ENCODE peak calls at places on chromosomes 1 and 21, in four cellular contexts. One of them, this sample, is unnamed.

GRCh38 chr1:150015733-150016132 is 5.2 kb upstream of the OTUD7B start:
- DNase-seq in stimulated activated CD4-positive, alpha-beta T cell treated with anti-CD3 and anti-CD28 coated beads, Interleukin-4, amount 100 ng/mL, for 24 hours: no peak
- DNase-seq in posterior vena cava: no peak
- DNase-seq in uterus: no peak
- DNase-seq in this sample: no peak

GRCh38 chr1:154304664-154305337 is 16.1 kb upstream of the AQP10 start:
- DNase-seq in stimulated activated CD4-positive, alpha-beta T cell treated with anti-CD3 and anti-CD28 coated beads, Interleukin-4, amount 100 ng/mL, for 24 hours: peak
- DNase-seq in posterior vena cava: no peak
- DNase-seq in uterus: no peak
- DNase-seq in this sample: no peak

GRCh38 chr1:85132078-85132715 is 68.6 kb downstream of the SYDE2 start:
- DNase-seq in stimulated activated CD4-positive, alpha-beta T cell treated with anti-CD3 and anti-CD28 coated beads, Interleukin-4, amount 100 ng/mL, for 24 hours: no peak
- DNase-seq in posterior vena cava: no peak
- DNase-seq in uterus: no peak
- DNase-seq in this sample: no peak

GRCh38 chr1:3247521-3248031 is 178.6 kb downstream of the PRDM16 start:
- DNase-seq in stimulated activated CD4-positive, alpha-beta T cell treated with anti-CD3 and anti-CD28 coated beads, Interleukin-4, amount 100 ng/mL, for 24 hours: no peak
- DNase-seq in posterior vena cava: no peak
- DNase-seq in uterus: no peak
- DNase-seq in this sample: no peak

GRCh38 chr1:66497910-66498309 is 36.0 kb upstream of the SGIP1 start:
- DNase-seq in stimulated activated CD4-positive, alpha-beta T cell treated with anti-CD3 and anti-CD28 coated beads, Interleukin-4, amount 100 ng/mL, for 24 hours: no peak
- DNase-seq in posterior vena cava: no peak
- DNase-seq in uterus: no peak
- DNase-seq in this sample: no peak

GRCh38 chr1:174858301-174858700 is 141.4 kb upstream of the CACYBP start:
- DNase-seq in stimulated activated CD4-positive, alpha-beta T cell treated with anti-CD3 and anti-CD28 coated beads, Interleukin-4, amount 100 ng/mL, for 24 hours: no peak
- DNase-seq in posterior vena cava: no peak
- DNase-seq in uterus: no peak
- DNase-seq in this sample: no peak

GRCh38 chr1:179058343-179059184 is 23.3 kb upstream of the TOR3A start:
- DNase-seq in stimulated activated CD4-positive, alpha-beta T cell treated with anti-CD3 and anti-CD28 coated beads, Interleukin-4, amount 100 ng/mL, for 24 hours: no peak
- DNase-seq in posterior vena cava: no peak
- DNase-seq in uterus: no peak
- DNase-seq in this sample: no peak

GRCh38 chr1:208907785-208908184 is 663.6 kb upstream of the PLXNA2 start:
- DNase-seq in stimulated activated CD4-positive, alpha-beta T cell treated with anti-CD3 and anti-CD28 coated beads, Interleukin-4, amount 100 ng/mL, for 24 hours: no peak
- DNase-seq in posterior vena cava: no peak
- DNase-seq in uterus: no peak
- DNase-seq in this sample: no peak

GRCh38 chr1:178189814-178190213 is 95.9 kb downstream of the RASAL2 start:
- DNase-seq in stimulated activated CD4-positive, alpha-beta T cell treated with anti-CD3 and anti-CD28 coated beads, Interleukin-4, amount 100 ng/mL, for 24 hours: no peak
- DNase-seq in posterior vena cava: no peak
- DNase-seq in uterus: no peak
- DNase-seq in this sample: no peak

GRCh38 chr1:118333601-118334241 is 148.7 kb upstream of the SPAG17 start:
- DNase-seq in stimulated activated CD4-positive, alpha-beta T cell treated with anti-CD3 and anti-CD28 coated beads, Interleukin-4, amount 100 ng/mL, for 24 hours: no peak
- DNase-seq in posterior vena cava: no peak
- DNase-seq in uterus: no peak
- DNase-seq in this sample: no peak

GRCh38 chr21:38343691-38344090 is 86.9 kb downstream of the KCNJ15 start:
- DNase-seq in stimulated activated CD4-positive, alpha-beta T cell treated with anti-CD3 and anti-CD28 coated beads, Interleukin-4, amount 100 ng/mL, for 24 hours: no peak
- DNase-seq in posterior vena cava: peak
- DNase-seq in uterus: no peak
- DNase-seq in this sample: peak

GRCh38 chr1:201603613-201604232 is 64.8 kb downstream of the NAV1 start:
- DNase-seq in stimulated activated CD4-positive, alpha-beta T cell treated with anti-CD3 and anti-CD28 coated beads, Interleukin-4, amount 100 ng/mL, for 24 hours: no peak
- DNase-seq in posterior vena cava: no peak
- DNase-seq in uterus: no peak
- DNase-seq in this sample: no peak

GRCh38 chr1:211331011-211331709 is 4.5 kb downstream of the TRAF5 start:
- DNase-seq in stimulated activated CD4-positive, alpha-beta T cell treated with anti-CD3 and anti-CD28 coated beads, Interleukin-4, amount 100 ng/mL, for 24 hours: no peak
- DNase-seq in posterior vena cava: no peak
- DNase-seq in uterus: no peak
- DNase-seq in this sample: no peak